ENCODE peak calls at places on chromosomes 6 and 20, in nine cellular contexts. Z is endothelial cell of umbilical vein, O is stomach, C is GM23338, N is esophagus muscularis mucosa, U is suprapubic skin, B is breast epithelium, V is spleen, G is SK-N-SH. Y is an unnamed sample.

GRCh38 chr6:31354248-31354647 is 2.7 kb downstream of the HLA-B start:
- DNase-seq in N (peak), O (no peak), Z (no peak), U (no peak), B (no peak), C (no peak), V (no peak), G (no peak), Y (no peak)

GRCh38 chr6:75077694-75078093 is 128.2 kb downstream of the COL12A1 start:
- DNase-seq in C (no peak), Z (no peak), G (no peak), B (no peak), V (no peak), U (no peak), O (no peak), N (no peak), Y (no peak)

GRCh38 chr6:168527451-168528210 is 86.6 kb downstream of the SMOC2 start:
- DNase-seq in G (no peak), U (no peak), O (no peak), Z (peak), V (peak), B (no peak), C (no peak), N (no peak), Y (peak)

GRCh38 chr6:43035495-43036194 is 14.2 kb downstream of the RRP36 start:
- DNase-seq in G (no peak), N (no peak), B (no peak), U (no peak), Z (no peak), C (no peak), V (no peak), O (no peak), Y (no peak)

GRCh38 chr20:38208523-38208922 is 43.5 kb upstream of the TGM2 start:
- DNase-seq in B (no peak), O (no peak), U (no peak), N (no peak), C (no peak), V (peak), G (no peak), Z (no peak), Y (no peak)

GRCh38 chr6:136095961-136096360 is 154.2 kb downstream of the MTFR2 start:
- DNase-seq in B (no peak), O (no peak), C (no peak), N (no peak), U (no peak), V (no peak), G (no peak), Z (peak), Y (no peak)

GRCh38 chr6:47633141-47633540 is 65.2 kb upstream of the ADGRF4 start:
- DNase-seq in N (no peak), Z (no peak), O (no peak), G (peak), V (no peak), U (no peak), C (peak), B (no peak), Y (no peak)

GRCh38 chr20:50980851-50981713 is 22.5 kb downstream of the MOCS3 start:
- DNase-seq in V (peak), O (peak), U (no peak), G (peak), B (no peak), Z (peak), N (no peak), C (peak), Y (peak)

GRCh38 chr20:54209216-54209813 is 1.4 kb downstream of the PFDN4 start:
- DNase-seq in U (no peak), C (no peak), O (no peak), V (no peak), G (no peak), B (no peak), Z (no peak), N (peak), Y (no peak)

GRCh38 chr20:57047281-57048026 is 219.0 kb downstream of the BMP7 start:
- DNase-seq in Z (no peak), G (no peak), O (no peak), C (no peak), N (no peak), B (peak), V (no peak), U (no peak), Y (no peak)

GRCh38 chr6:102677225-102677624 is 1283.7 kb downstream of the GRIK2 start:
- DNase-seq in O (no peak), C (no peak), N (no peak), V (no peak), U (no peak), Z (no peak), B (no peak), G (no peak), Y (no peak)

GRCh38 chr20:14214046-14214445 is 123.4 kb downstream of the FLRT3 start:
- DNase-seq in V (no peak), C (no peak), G (no peak), U (no peak), O (no peak), N (no peak), B (no peak), Z (no peak), Y (no peak)

GRCh38 chr6:3139090-3139903 is 18.0 kb downstream of the TUBB2A start:
- DNase-seq in N (no peak), C (no peak), G (no peak), Z (no peak), B (peak), U (peak), V (no peak), O (peak), Y (peak)

GRCh38 chr20:9609892-9610502 is 95.6 kb downstream of the LAMP5 start:
- DNase-seq in G (peak), O (peak), Z (peak), U (no peak), V (no peak), C (peak), N (peak), B (peak), Y (peak)

GRCh38 chr6:106097368-106098231 is 11.5 kb downstream of the PRDM1 start:
- DNase-seq in U (no peak), V (no peak), B (no peak), C (no peak), O (no peak), G (no peak), Z (peak), N (peak), Y (no peak)

GRCh38 chr6:7728855-7729590 is 3.1 kb downstream of the BMP6 start:
- DNase-seq in B (no peak), N (no peak), G (no peak), U (no peak), C (peak), V (no peak), O (no peak), Z (peak), Y (no peak)

GRCh38 chr6:160374836-160375560 is 26.8 kb downstream of the SLC22A3 start:
- DNase-seq in U (no peak), N (peak), G (no peak), Z (no peak), B (no peak), C (no peak), O (no peak), V (no peak), Y (no peak)

DNA sequence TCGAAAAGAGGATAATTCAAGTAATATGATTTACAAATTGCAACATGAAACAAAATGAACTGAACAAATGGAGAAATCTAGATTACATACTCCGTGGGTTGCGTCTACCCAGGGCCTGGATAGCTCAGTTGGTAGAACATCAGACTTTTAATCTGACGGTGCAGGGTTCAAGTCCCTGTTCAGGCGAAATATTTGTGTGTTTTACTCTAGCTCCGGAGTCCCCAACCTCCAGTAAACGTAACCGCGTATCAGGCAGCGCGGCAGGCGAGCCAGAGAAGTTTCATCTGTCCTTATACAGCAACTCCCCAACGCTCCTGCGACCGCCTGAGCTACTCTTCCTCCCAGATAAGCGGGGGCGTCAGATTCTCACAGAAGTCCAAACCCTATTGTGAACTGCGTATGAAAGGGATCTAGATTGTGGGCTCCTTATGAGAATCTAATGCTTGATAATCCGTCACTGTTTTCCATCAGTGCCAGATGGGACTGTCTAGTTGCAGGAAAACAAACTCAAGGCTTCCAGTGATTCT is 176.1 kb downstream of the TRIM27 start:
- DNase-seq in U (no peak), O (no peak), N (peak), C (peak), Z (peak), B (no peak), G (no peak), V (no peak), Y (no peak)
- TF ChIP-seq POLR2AphosphoS5 in U (no peak), O (no peak), N (no peak), C (no peak), Z (no peak), B (no peak), G (no peak), V (no peak), Y (no peak)

GRCh38 chr20:34511891-34512265 is 4.3 kb upstream of the DYNLRB1 start:
- DNase-seq in G (no peak), Z (no peak), B (no peak), O (no peak), N (no peak), U (no peak), C (no peak), V (no peak), Y (no peak)
- H3K27ac ChIP-seq in G (no peak), Z (no peak), B (no peak), O (no peak), N (no peak), U (no peak), C (peak), V (no peak), Y (no peak)

GRCh38 chr6:57195457-57195856 is 23.3 kb downstream of the BAG2 start:
- DNase-seq in O (no peak), V (no peak), C (no peak), U (no peak), Z (no peak), B (no peak), N (no peak), G (no peak), Y (no peak)

GRCh38 chr6:57193177-57193576 is 21.1 kb downstream of the BAG2 start:
- DNase-seq in B (no peak), C (no peak), O (no peak), Z (no peak), G (no peak), V (no peak), N (no peak), U (no peak), Y (no peak)

GRCh38 chr6:57198926-57199636 is 23.0 kb downstream of the RAB23 start:
- DNase-seq in G (no peak), U (no peak), O (no peak), C (peak), B (no peak), V (no peak), N (no peak), Z (no peak), Y (no peak)
- TF ChIP-seq POLR2AphosphoS5 in G (no peak), U (no peak), O (no peak), C (no peak), B (no peak), V (no peak), N (no peak), Z (no peak), Y (no peak)

GRCh38 chr6:13222048-13222447 is 106.3 kb downstream of the TBC1D7 start:
- DNase-seq in G (no peak), N (no peak), C (no peak), O (no peak), V (no peak), U (no peak), B (no peak), Z (no peak), Y (no peak)
- H3K27ac ChIP-seq in G (no peak), N (no peak), C (no peak), O (no peak), V (no peak), U (no peak), B (no peak), Z (no peak), Y (no peak)

DNA sequence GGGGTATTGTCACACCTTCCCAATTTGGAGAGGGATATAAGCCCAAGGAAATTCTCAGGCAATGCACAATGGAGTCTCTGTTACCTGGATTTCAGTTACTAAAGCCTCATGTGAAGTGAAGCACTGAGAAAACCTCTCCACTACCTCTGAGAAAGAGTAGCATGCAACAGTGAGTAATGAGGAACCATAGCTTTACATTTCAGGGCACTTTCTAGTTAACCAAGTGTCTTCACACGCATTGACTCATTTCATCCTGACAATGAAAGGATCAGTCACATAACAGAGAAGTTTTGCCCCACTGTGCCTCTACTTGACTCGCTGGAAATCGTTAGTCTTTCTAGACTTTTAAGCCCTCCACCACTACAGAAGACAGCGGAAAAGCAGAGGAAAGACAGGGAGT is 86.2 kb upstream of the ARID1B start:
- DNase-seq in C (no peak), G (no peak), U (no peak), O (no peak), N (no peak), Z (no peak), B (no peak), V (no peak), Y (no peak)
- TF ChIP-seq POLR2AphosphoS5 in C (no peak), G (no peak), U (no peak), O (no peak), N (no peak), Z (no peak), B (no peak), V (peak), Y (no peak)

GRCh38 chr6:27899543-27899942 is 12.7 kb downstream of the OR2B2 start:
- DNase-seq in U (no peak), N (no peak), O (no peak), V (no peak), Z (no peak), C (no peak), G (no peak), B (no peak), Y (no peak)

GRCh38 chr6:27897580-27898206 is 14.5 kb downstream of the OR2B2 start:
- DNase-seq in C (no peak), Z (no peak), O (no peak), G (no peak), N (no peak), B (no peak), V (no peak), U (no peak), Y (no peak)

GRCh38 chr6:27893836-27894807 is 18.1 kb downstream of the OR2B2 start:
- DNase-seq in C (peak), G (peak), O (peak), V (peak), U (peak), N (peak), B (peak), Z (peak), Y (peak)

GRCh38 chr6:27894839-27895762 is 17.1 kb downstream of the OR2B2 start:
- DNase-seq in C (peak), V (no peak), G (peak), Z (peak), O (peak), U (no peak), N (no peak), B (peak), Y (no peak)

GRCh38 chr6:27896398-27896796 is 15.8 kb downstream of the OR2B2 start:
- DNase-seq in O (no peak), V (no peak), U (no peak), G (no peak), N (no peak), C (no peak), Z (no peak), B (no peak), Y (no peak)
- H3K27ac ChIP-seq in O (no peak), V (peak), U (no peak), G (no peak), N (no peak), C (peak), Z (no peak), B (no peak), Y (no peak)

Y was measured in upper lobe of left lung.